ENCODE peak calls at places on chromosomes 7 and 10, in nine cellular contexts. Z, I, J, Q, E, T, D, G and V are unnamed samples.
A peak's percentile ranks its signal among the peaks of the same experiment; 100 is the strongest.

GRCh38 chr7:99380823-99381663 is 6.5 kb downstream of the ARPC1B start:
- DNase-seq in Z (peak; percentile 42), I (no peak), J (no peak), Q (peak; percentile 90), E (peak; percentile 44), T (no peak), D (no peak), G (no peak), V (peak; percentile 89)

GRCh38 chr10:46547331-46547880 is 9.1 kb downstream of the GPRIN2 start:
- DNase-seq in Z (peak; percentile 21), I (peak; percentile 79), J (no peak), Q (no peak), E (no peak), T (peak; percentile 30), D (no peak), G (no peak), V (no peak)

GRCh38 chr7:44595934-44596635 is 10.3 kb upstream of the OGDH start:
- DNase-seq in Z (no peak), I (peak; percentile 23), J (no peak), Q (no peak), E (no peak), T (no peak), D (no peak), G (no peak), V (no peak)

GRCh38 chr10:126935263-126935946 is 30.2 kb downstream of the DOCK1 start:
- DNase-seq in Z (no peak), I (no peak), J (no peak), Q (no peak), E (no peak), T (no peak), D (no peak), G (no peak), V (no peak)

GRCh38 chr10:48633381-48634197 is 28.7 kb upstream of the ARHGAP22 start:
- DNase-seq in Z (no peak), I (no peak), J (no peak), Q (no peak), E (no peak), T (no peak), D (no peak), G (no peak), V (no peak)

GRCh38 chr7:149664666-149665065 is 108.7 kb downstream of the ZNF467 start:
- DNase-seq in Z (no peak), I (no peak), J (no peak), Q (no peak), E (no peak), T (no peak), D (no peak), G (peak; percentile 11), V (no peak)

GRCh38 chr10:112899396-112900065 is 50.5 kb upstream of the TCF7L2 start:
- DNase-seq in Z (no peak), I (no peak), J (no peak), Q (no peak), E (no peak), T (no peak), D (no peak), G (no peak), V (no peak)

GRCh38 chr7:27873006-27873295 is 133.0 kb downstream of the TAX1BP1 start:
- DNase-seq in Z (no peak), I (no peak), J (no peak), Q (no peak), E (no peak), T (no peak), D (no peak), G (no peak), V (no peak)

GRCh38 chr10:101613646-101614045 is 25.5 kb downstream of the DPCD start:
- DNase-seq in Z (no peak), I (no peak), J (no peak), Q (no peak), E (no peak), T (no peak), D (no peak), G (no peak), V (no peak)

GRCh38 chr7:4531236-4531635 is 150.9 kb upstream of the FOXK1 start:
- DNase-seq in Z (no peak), I (no peak), J (no peak), Q (no peak), E (no peak), T (peak; percentile 67), D (no peak), G (no peak), V (no peak)

GRCh38 chr7:47186316-47186715 is 395.6 kb downstream of the TNS3 start:
- DNase-seq in Z (no peak), I (no peak), J (no peak), Q (no peak), E (no peak), T (no peak), D (no peak), G (no peak), V (no peak)

GRCh38 chr7:110718514-110719205 is 372.3 kb upstream of the LRRN3 start:
- DNase-seq in Z (no peak), I (no peak), J (no peak), Q (no peak), E (no peak), T (peak; percentile 72), D (no peak), G (no peak), V (no peak)

DNA sequence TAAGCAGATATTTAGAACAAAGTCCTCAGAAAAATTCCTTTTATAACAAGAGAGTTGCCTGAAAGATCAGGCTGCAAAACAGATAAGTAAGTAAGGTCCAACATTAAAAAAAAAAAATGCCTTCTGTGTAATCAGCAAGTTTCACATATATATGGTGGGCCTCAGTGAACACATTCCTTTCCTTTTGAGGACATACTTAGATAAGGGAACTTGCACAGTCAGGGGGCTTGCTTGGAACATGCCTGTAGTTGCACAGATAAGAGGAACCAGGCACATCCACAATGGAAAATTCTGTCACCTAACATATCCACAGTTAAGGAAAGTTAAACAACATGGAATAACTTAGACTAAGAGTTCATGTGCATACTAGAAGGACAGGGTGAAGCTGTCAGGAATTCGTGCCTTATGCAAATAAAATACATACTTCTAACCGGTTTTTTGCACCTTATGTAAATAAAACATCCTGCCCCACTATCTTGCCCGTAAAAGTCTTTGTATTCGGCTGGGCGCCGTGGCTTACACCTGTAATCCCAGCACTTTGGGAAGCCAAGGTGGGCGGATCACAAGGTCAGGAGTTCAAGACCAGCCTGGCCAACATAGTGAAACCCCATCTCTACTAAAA is 257.3 kb downstream of the ZNF33B start:
- DNase-seq in Z (no peak), I (no peak), J (no peak), Q (no peak), E (no peak), T (no peak), D (no peak), G (no peak), V (no peak)
- H3K9me3 ChIP-seq in Z (no peaks in the 10 kb centered on the region), I (no peaks in the 10 kb centered on the region), J (no peaks in the 10 kb centered on the region), Q (no peaks in the 10 kb centered on the region), E (no peaks in the 10 kb centered on the region), T (peaks cover 56% of the 10 kb centered on the region), D (no peaks in the 10 kb centered on the region), G (no peaks in the 10 kb centered on the region), V (no peaks in the 10 kb centered on the region)

GRCh38 chr7:138417103-138417695 is 42.9 kb upstream of the TRIM24 start:
- DNase-seq in Z (no peak), I (no peak), J (no peak), Q (no peak), E (no peak), T (no peak), D (no peak), G (no peak), V (no peak)
- H3K9me3 ChIP-seq in Z (no peaks in the 10 kb centered on the region), I (no peaks in the 10 kb centered on the region), J (no peaks in the 10 kb centered on the region), Q (no peaks in the 10 kb centered on the region), E (no peaks in the 10 kb centered on the region), T (no peaks in the 10 kb centered on the region), D (no peaks in the 10 kb centered on the region), G (no peaks in the 10 kb centered on the region), V (no peaks in the 10 kb centered on the region)

DNA sequence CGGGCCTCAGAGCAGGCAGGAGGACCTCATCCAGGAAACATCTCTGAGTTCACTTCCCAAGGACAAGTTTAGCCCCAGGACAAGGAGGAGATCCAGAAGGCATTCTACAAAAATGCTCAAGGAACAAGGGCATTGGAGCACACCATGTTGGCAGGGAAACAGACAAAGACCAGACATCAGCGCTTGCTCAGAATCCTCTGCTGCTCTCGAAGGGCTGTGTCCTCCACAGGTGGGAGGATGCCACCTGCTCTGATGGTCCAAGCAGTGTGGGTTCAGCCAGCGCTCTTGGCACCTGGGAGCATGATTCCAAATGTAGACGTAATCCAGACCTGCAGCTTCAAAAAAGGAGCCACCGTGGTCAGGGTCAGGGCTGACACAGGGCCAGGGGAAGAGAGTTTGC is 160.7 kb downstream of the DPP6 start:
- DNase-seq in Z (no peak), I (no peak), J (no peak), Q (no peak), E (no peak), T (no peak), D (no peak), G (no peak), V (no peak)
- H3K9me3 ChIP-seq in Z (no peaks in the 10 kb centered on the region), I (no peaks in the 10 kb centered on the region), J (no peaks in the 10 kb centered on the region), Q (no peaks in the 10 kb centered on the region), E (peaks cover 2% of the 10 kb centered on the region), T (no peaks in the 10 kb centered on the region), D (no peaks in the 10 kb centered on the region), G (no peaks in the 10 kb centered on the region), V (peaks cover 4% of the 10 kb centered on the region)

DNA sequence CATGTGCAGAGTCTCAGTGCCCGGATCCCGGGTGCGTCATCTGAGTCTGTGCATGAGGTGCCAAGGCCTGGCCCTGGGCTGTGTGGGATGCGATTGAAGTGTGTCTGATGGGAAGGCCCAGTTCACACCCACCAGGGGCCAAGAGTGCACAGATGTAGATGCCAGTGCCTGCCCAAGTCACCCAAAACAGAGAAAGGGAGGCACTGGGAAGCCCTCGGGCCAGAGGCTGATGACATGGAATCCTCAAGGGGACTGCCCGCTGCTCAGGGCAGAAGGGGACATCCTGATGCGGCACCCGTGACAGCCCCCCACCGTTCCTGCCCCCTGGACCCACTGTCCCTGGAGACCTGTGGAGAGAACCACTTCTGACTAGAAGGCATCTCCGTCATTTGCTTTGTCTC is 72.2 kb upstream of the ZNF479 start:
- DNase-seq in Z (no peak), I (no peak), J (no peak), Q (no peak), E (peak; percentile 16), T (no peak), D (no peak), G (no peak), V (no peak)
- H3K9me3 ChIP-seq in Z (no peaks in the 10 kb centered on the region), I (peaks cover 37% of the 10 kb centered on the region), J (no peaks in the 10 kb centered on the region), Q (no peaks in the 10 kb centered on the region), E (peaks cover 15% of the 10 kb centered on the region), T (peaks cover 92% of the 10 kb centered on the region), D (no peaks in the 10 kb centered on the region), G (no peaks in the 10 kb centered on the region), V (no peaks in the 10 kb centered on the region)

DNA sequence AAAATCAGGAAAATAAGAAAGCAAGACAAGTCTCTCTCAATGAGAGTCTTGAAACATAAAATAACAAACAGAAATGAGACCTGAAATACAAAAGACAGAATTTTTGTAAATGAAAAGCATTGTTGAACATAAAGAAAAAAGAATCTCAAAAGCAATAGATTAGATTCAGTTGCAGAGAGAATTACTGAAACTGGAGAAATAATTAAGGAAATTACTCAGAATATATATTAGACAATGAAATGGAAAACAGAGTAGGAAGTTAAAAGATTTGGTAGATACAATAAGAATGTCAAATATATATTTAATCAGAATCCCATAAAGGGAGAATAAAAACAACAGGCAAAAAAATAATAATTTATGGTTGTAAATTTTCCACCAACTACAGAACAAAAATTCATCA is 308.3 kb downstream of the CRPPA start:
- DNase-seq in Z (no peak), I (no peak), J (no peak), Q (no peak), E (no peak), T (no peak), D (no peak), G (no peak), V (no peak)
- H3K9me3 ChIP-seq in Z (no peaks in the 10 kb centered on the region), I (peaks cover 7% of the 10 kb centered on the region), J (peaks cover 14% of the 10 kb centered on the region), Q (no peaks in the 10 kb centered on the region), E (no peaks in the 10 kb centered on the region), T (no peaks in the 10 kb centered on the region), D (peaks cover 7% of the 10 kb centered on the region), G (peaks cover 40% of the 10 kb centered on the region), V (no peaks in the 10 kb centered on the region)

GRCh38 chr10:1100143-1100542 is 44.0 kb downstream of the WDR37 start:
- DNase-seq in Z (no peak), I (no peak), J (no peak), Q (no peak), E (no peak), T (no peak), D (no peak), G (no peak), V (no peak)
- H3K9me3 ChIP-seq in Z (no peaks in the 10 kb centered on the region), I (no peaks in the 10 kb centered on the region), J (no peaks in the 10 kb centered on the region), Q (no peaks in the 10 kb centered on the region), E (no peaks in the 10 kb centered on the region), T (no peaks in the 10 kb centered on the region), D (no peaks in the 10 kb centered on the region), G (no peaks in the 10 kb centered on the region), V (no peaks in the 10 kb centered on the region)